ENCODE peak calls at places on chromosomes 2 and 18, in eight cellular contexts. One of them, this sample, is unnamed. For H3K9me3, the result is how much of the 10 kb centered on the place peaks cover.

GRCh38 chr2:29314816-29315571 is 199.8 kb downstream of the CLIP4 start:
- DNase-seq in sigmoid colon: no peak
- DNase-seq in tibial artery: no peak
- DNase-seq in neural progenitor cell: peak
- DNase-seq in breast epithelium: no peak
- DNase-seq in OCI-LY7: peak
- DNase-seq in IMR-90: no peak
- DNase-seq in fibroblast of lung: no peak
- DNase-seq in this sample: no peak

GRCh38 chr2:98412751-98413445 is 31.8 kb upstream of the INPP4A start:
- DNase-seq in fibroblast of lung: peak
- DNase-seq in tibial artery: no peak
- DNase-seq in IMR-90: peak
- DNase-seq in sigmoid colon: no peak
- DNase-seq in neural progenitor cell: peak
- DNase-seq in breast epithelium: no peak
- DNase-seq in OCI-LY7: peak
- DNase-seq in this sample: peak

GRCh38 chr2:43531251-43531650 is 64.6 kb downstream of the THADA start:
- DNase-seq in OCI-LY7: no peak
- DNase-seq in sigmoid colon: no peak
- DNase-seq in tibial artery: no peak
- DNase-seq in fibroblast of lung: peak
- DNase-seq in neural progenitor cell: no peak
- DNase-seq in breast epithelium: no peak
- DNase-seq in IMR-90: no peak
- DNase-seq in this sample: no peak

GRCh38 chr18:3283908-3284307 is 22.0 kb downstream of the MYL12B start:
- DNase-seq in fibroblast of lung: no peak
- DNase-seq in sigmoid colon: no peak
- DNase-seq in tibial artery: no peak
- DNase-seq in neural progenitor cell: peak
- DNase-seq in breast epithelium: no peak
- DNase-seq in OCI-LY7: no peak
- DNase-seq in IMR-90: no peak
- DNase-seq in this sample: no peak

GRCh38 chr2:63792523-63792922 is 49.2 kb upstream of the UGP2 start:
- DNase-seq in IMR-90: peak
- DNase-seq in OCI-LY7: no peak
- DNase-seq in breast epithelium: no peak
- DNase-seq in sigmoid colon: no peak
- DNase-seq in fibroblast of lung: peak
- DNase-seq in neural progenitor cell: no peak
- DNase-seq in tibial artery: no peak
- DNase-seq in this sample: peak

GRCh38 chr18:48878471-48878870 is 72.3 kb downstream of the SMAD7 start:
- DNase-seq in sigmoid colon: peak
- DNase-seq in IMR-90: no peak
- DNase-seq in breast epithelium: no peak
- DNase-seq in fibroblast of lung: no peak
- DNase-seq in neural progenitor cell: no peak
- DNase-seq in tibial artery: no peak
- DNase-seq in OCI-LY7: no peak
- DNase-seq in this sample: no peak

GRCh38 chr2:8101614-8102277 is 580.1 kb upstream of the ID2 start:
- DNase-seq in tibial artery: no peak
- DNase-seq in breast epithelium: no peak
- DNase-seq in OCI-LY7: no peak
- DNase-seq in neural progenitor cell: no peak
- DNase-seq in fibroblast of lung: no peak
- DNase-seq in sigmoid colon: no peak
- DNase-seq in IMR-90: no peak
- DNase-seq in this sample: no peak

GRCh38 chr2:74532222-74532621 is 2.5 kb downstream of the HTRA2 start:
- DNase-seq in neural progenitor cell: no peak
- DNase-seq in fibroblast of lung: peak
- DNase-seq in breast epithelium: no peak
- DNase-seq in tibial artery: no peak
- DNase-seq in sigmoid colon: no peak
- DNase-seq in OCI-LY7: peak
- DNase-seq in IMR-90: peak
- DNase-seq in this sample: no peak

DNA sequence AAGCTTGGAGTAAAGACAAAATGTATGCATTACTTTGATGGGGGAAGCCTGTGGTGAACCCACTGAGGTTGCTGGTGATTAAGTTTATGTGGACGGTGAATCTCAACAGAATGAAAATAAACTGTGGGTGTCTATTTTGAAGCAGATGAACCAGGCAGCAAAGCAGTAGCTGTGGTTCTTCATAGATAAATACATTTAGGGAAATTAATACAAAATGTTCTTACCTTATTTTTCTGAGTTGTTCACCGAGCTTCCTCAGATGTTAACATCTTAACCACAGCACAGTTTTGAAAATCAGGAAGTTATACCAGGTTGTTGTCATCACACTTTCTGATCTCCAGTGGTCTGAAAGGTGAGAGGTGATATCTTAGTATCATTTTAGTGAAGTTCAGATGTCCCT is 53.9 kb downstream of the NCK2 start:
- DNase-seq in fibroblast of lung: no peak
- DNase-seq in sigmoid colon: no peak
- DNase-seq in neural progenitor cell: no peak
- DNase-seq in IMR-90: peak
- DNase-seq in breast epithelium: no peak
- DNase-seq in OCI-LY7: peak
- DNase-seq in tibial artery: no peak
- DNase-seq in this sample: no peak
- TF ChIP-seq CTCF in fibroblast of lung: no peak
- TF ChIP-seq CTCF in sigmoid colon: no peak
- TF ChIP-seq CTCF in neural progenitor cell: no peak
- TF ChIP-seq CTCF in IMR-90: no peak
- TF ChIP-seq CTCF in breast epithelium: no peak
- TF ChIP-seq CTCF in OCI-LY7: no peak
- TF ChIP-seq CTCF in tibial artery: no peak
- TF ChIP-seq CTCF in this sample: no peak

DNA sequence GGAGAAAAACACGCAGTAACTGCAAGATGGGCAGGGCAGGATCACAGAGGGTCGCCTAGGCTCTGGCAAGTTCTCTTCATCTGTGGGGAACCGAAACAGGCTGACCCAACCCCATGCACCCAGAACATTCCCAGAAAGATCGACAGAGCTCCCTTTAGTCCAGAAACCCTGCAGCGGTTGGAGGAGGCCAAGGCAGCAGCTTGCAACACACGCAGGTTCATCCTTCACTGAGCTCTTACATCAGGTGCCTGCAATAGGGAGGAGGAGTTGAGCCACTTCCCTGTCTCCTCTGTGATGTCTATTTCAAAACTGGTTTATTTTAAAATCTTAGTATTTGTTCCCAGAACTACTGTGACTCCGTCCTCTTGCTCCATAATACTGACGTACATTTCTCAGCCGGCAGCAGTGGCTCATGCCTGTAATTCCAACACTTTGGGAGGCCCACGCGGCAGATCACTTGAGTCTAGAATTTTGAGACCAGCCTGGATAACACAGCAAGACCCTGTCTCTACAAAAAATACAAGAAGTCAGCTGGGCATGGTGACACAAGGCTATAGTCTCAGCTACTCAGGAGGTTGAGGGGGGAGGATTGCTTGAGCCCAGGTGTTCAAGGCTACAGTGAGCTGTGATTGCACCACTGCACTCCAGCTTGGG is 11.5 kb upstream of the SLC11A1 start:
- DNase-seq in IMR-90: peak
- DNase-seq in tibial artery: peak
- DNase-seq in fibroblast of lung: peak
- DNase-seq in breast epithelium: no peak
- DNase-seq in neural progenitor cell: no peak
- DNase-seq in sigmoid colon: peak
- DNase-seq in OCI-LY7: peak
- DNase-seq in this sample: peak
- H3K27ac ChIP-seq in IMR-90: peak
- H3K27ac ChIP-seq in tibial artery: peak
- H3K27ac ChIP-seq in fibroblast of lung: no peak
- H3K27ac ChIP-seq in breast epithelium: no peak
- H3K27ac ChIP-seq in neural progenitor cell: no peak
- H3K27ac ChIP-seq in sigmoid colon: peak
- H3K27ac ChIP-seq in OCI-LY7: peak
- H3K27ac ChIP-seq in this sample: no peak

GRCh38 chr18:6653880-6654279 is 75.6 kb upstream of the ARHGAP28 start:
- DNase-seq in fibroblast of lung: no peak
- DNase-seq in OCI-LY7: no peak
- DNase-seq in tibial artery: no peak
- DNase-seq in neural progenitor cell: no peak
- DNase-seq in sigmoid colon: no peak
- DNase-seq in breast epithelium: no peak
- DNase-seq in IMR-90: no peak
- DNase-seq in this sample: no peak

GRCh38 chr18:6652098-6652497 is 77.4 kb upstream of the ARHGAP28 start:
- DNase-seq in sigmoid colon: no peak
- DNase-seq in neural progenitor cell: no peak
- DNase-seq in tibial artery: no peak
- DNase-seq in IMR-90: no peak
- DNase-seq in breast epithelium: no peak
- DNase-seq in OCI-LY7: no peak
- DNase-seq in fibroblast of lung: no peak
- DNase-seq in this sample: no peak

GRCh38 chr18:6648581-6648980 is 80.9 kb upstream of the ARHGAP28 start:
- DNase-seq in IMR-90: peak
- DNase-seq in OCI-LY7: no peak
- DNase-seq in sigmoid colon: no peak
- DNase-seq in tibial artery: no peak
- DNase-seq in breast epithelium: no peak
- DNase-seq in fibroblast of lung: peak
- DNase-seq in neural progenitor cell: no peak
- DNase-seq in this sample: no peak

GRCh38 chr18:6650063-6650462 is 79.5 kb upstream of the ARHGAP28 start:
- DNase-seq in OCI-LY7: no peak
- DNase-seq in IMR-90: no peak
- DNase-seq in tibial artery: no peak
- DNase-seq in sigmoid colon: no peak
- DNase-seq in fibroblast of lung: no peak
- DNase-seq in neural progenitor cell: no peak
- DNase-seq in breast epithelium: no peak
- DNase-seq in this sample: no peak

GRCh38 chr18:6650756-6651155 is 78.8 kb upstream of the ARHGAP28 start:
- DNase-seq in tibial artery: no peak
- DNase-seq in IMR-90: no peak
- DNase-seq in OCI-LY7: no peak
- DNase-seq in neural progenitor cell: no peak
- DNase-seq in fibroblast of lung: no peak
- DNase-seq in sigmoid colon: no peak
- DNase-seq in breast epithelium: no peak
- DNase-seq in this sample: no peak
- H3K9me3 ChIP-seq in tibial artery: under half
- H3K9me3 ChIP-seq in IMR-90: under half
- H3K9me3 ChIP-seq in OCI-LY7: under half
- H3K9me3 ChIP-seq in neural progenitor cell: under half
- H3K9me3 ChIP-seq in fibroblast of lung: under half
- H3K9me3 ChIP-seq in sigmoid colon: under half
- H3K9me3 ChIP-seq in breast epithelium: under half
- H3K9me3 ChIP-seq in this sample: under half

GRCh38 chr2:223959688-223960087 is 2.4 kb downstream of the MRPL44 start:
- DNase-seq in breast epithelium: no peak
- DNase-seq in fibroblast of lung: peak
- DNase-seq in IMR-90: peak
- DNase-seq in sigmoid colon: no peak
- DNase-seq in tibial artery: peak
- DNase-seq in neural progenitor cell: no peak
- DNase-seq in OCI-LY7: peak
- DNase-seq in this sample: no peak
- TF ChIP-seq CTCF in breast epithelium: no peak
- TF ChIP-seq CTCF in fibroblast of lung: no peak
- TF ChIP-seq CTCF in IMR-90: no peak
- TF ChIP-seq CTCF in sigmoid colon: no peak
- TF ChIP-seq CTCF in tibial artery: no peak
- TF ChIP-seq CTCF in neural progenitor cell: no peak
- TF ChIP-seq CTCF in OCI-LY7: no peak
- TF ChIP-seq CTCF in this sample: no peak